ENCODE peak calls at places on chromosomes 3 and 15, in four cellular contexts. One of them, this sample, is unnamed. For H3K4me1, the result is how much of the 10 kb centered on the place peaks cover.

GRCh38 chr15:74368121-74368520 is 675 bp upstream of the CYP11A1 start:
- DNase-seq in HCT116: no peak
- DNase-seq in stomach: no peak
- DNase-seq in left ventricle myocardium inferior: no peak
- DNase-seq in this sample: no peak

GRCh38 chr3:13500133-13500885 is 20.2 kb downstream of the HDAC11 start:
- DNase-seq in stomach: no peak
- DNase-seq in left ventricle myocardium inferior: no peak
- DNase-seq in HCT116: no peak
- DNase-seq in this sample: no peak

GRCh38 chr15:90895571-90896117 is 7.5 kb upstream of the MAN2A2 start:
- DNase-seq in HCT116: no peak
- DNase-seq in stomach: no peak
- DNase-seq in left ventricle myocardium inferior: no peak
- DNase-seq in this sample: no peak

GRCh38 chr15:25796395-25796794 is 66.7 kb downstream of the ATP10A start:
- DNase-seq in HCT116: no peak
- DNase-seq in left ventricle myocardium inferior: no peak
- DNase-seq in stomach: no peak
- DNase-seq in this sample: peak

GRCh38 chr3:39147711-39148115 is 5.7 kb downstream of the CSRNP1 start:
- DNase-seq in left ventricle myocardium inferior: no peak
- DNase-seq in HCT116: no peak
- DNase-seq in stomach: no peak
- DNase-seq in this sample: peak

GRCh38 chr15:38944551-38944950 is 379.9 kb upstream of the RASGRP1 start:
- DNase-seq in stomach: no peak
- DNase-seq in left ventricle myocardium inferior: no peak
- DNase-seq in HCT116: no peak
- DNase-seq in this sample: no peak

GRCh38 chr3:178198329-178198728 is 337.9 kb upstream of the KCNMB2 start:
- DNase-seq in HCT116: no peak
- DNase-seq in stomach: no peak
- DNase-seq in left ventricle myocardium inferior: no peak
- DNase-seq in this sample: no peak

GRCh38 chr3:72343078-72343477 is 505.2 kb downstream of the SHQ1 start:
- DNase-seq in stomach: no peak
- DNase-seq in HCT116: no peak
- DNase-seq in left ventricle myocardium inferior: no peak
- DNase-seq in this sample: peak

GRCh38 chr3:4852780-4853748 is 126.2 kb upstream of the BHLHE40 start:
- DNase-seq in stomach: no peak
- DNase-seq in left ventricle myocardium inferior: no peak
- DNase-seq in HCT116: no peak
- DNase-seq in this sample: no peak

GRCh38 chr15:70956196-70956595 is 63.6 kb downstream of the LRRC49 start:
- DNase-seq in left ventricle myocardium inferior: no peak
- DNase-seq in HCT116: no peak
- DNase-seq in stomach: no peak
- DNase-seq in this sample: no peak

GRCh38 chr3:188916934-188917391 is 254.8 kb upstream of the TPRG1 start:
- DNase-seq in HCT116: no peak
- DNase-seq in left ventricle myocardium inferior: no peak
- DNase-seq in stomach: no peak
- DNase-seq in this sample: no peak

GRCh38 chr3:57144952-57145351 is 20.2 kb downstream of the IL17RD start:
- DNase-seq in HCT116: no peak
- DNase-seq in left ventricle myocardium inferior: no peak
- DNase-seq in stomach: no peak
- DNase-seq in this sample: no peak

GRCh38 chr3:45776611-45777010 is 19.7 kb downstream of the SLC6A20 start:
- DNase-seq in HCT116: no peak
- DNase-seq in left ventricle myocardium inferior: no peak
- DNase-seq in stomach: peak
- DNase-seq in this sample: no peak

GRCh38 chr3:69197455-69197854 is 75.1 kb upstream of the LMOD3 start:
- DNase-seq in left ventricle myocardium inferior: no peak
- DNase-seq in stomach: no peak
- DNase-seq in HCT116: no peak
- DNase-seq in this sample: no peak

GRCh38 chr15:42035362-42035761 is 14.5 kb upstream of the PLA2G4E start:
- DNase-seq in HCT116: no peak
- DNase-seq in stomach: no peak
- DNase-seq in left ventricle myocardium inferior: no peak
- DNase-seq in this sample: no peak

GRCh38 chr3:112378989-112379692 is 46.2 kb downstream of the CD200 start:
- DNase-seq in stomach: no peak
- DNase-seq in left ventricle myocardium inferior: no peak
- DNase-seq in HCT116: no peak
- DNase-seq in this sample: no peak

GRCh38 chr15:90451215-90451850 is 63.3 kb downstream of the IQGAP1 start:
- DNase-seq in HCT116: no peak
- DNase-seq in left ventricle myocardium inferior: no peak
- DNase-seq in stomach: no peak
- DNase-seq in this sample: no peak

GRCh38 chr15:84633311-84634227 is 20.5 kb downstream of the WDR73 start:
- DNase-seq in HCT116: no peak
- DNase-seq in stomach: peak
- DNase-seq in left ventricle myocardium inferior: peak
- DNase-seq in this sample: peak

GRCh38 chr3:187473778-187474406 is 105.7 kb downstream of the RTP4 start:
- DNase-seq in left ventricle myocardium inferior: no peak
- DNase-seq in stomach: no peak
- DNase-seq in HCT116: peak
- DNase-seq in this sample: no peak

GRCh38 chr3:73685061-73685460 is 60.3 kb upstream of the PDZRN3 start:
- DNase-seq in HCT116: no peak
- DNase-seq in left ventricle myocardium inferior: no peak
- DNase-seq in stomach: no peak
- DNase-seq in this sample: no peak

GRCh38 chr15:67407709-67408257 is 113.1 kb upstream of the C15orf61 start:
- DNase-seq in stomach: no peak
- DNase-seq in left ventricle myocardium inferior: no peak
- DNase-seq in HCT116: no peak
- DNase-seq in this sample: no peak

GRCh38 chr3:136861890-136862610 is at the start of gene NCK1:
- DNase-seq in HCT116: peak
- DNase-seq in stomach: peak
- DNase-seq in left ventricle myocardium inferior: peak
- DNase-seq in this sample: peak
- TF ChIP-seq CTCF in HCT116: peak
- TF ChIP-seq CTCF in stomach: no peak
- TF ChIP-seq CTCF in left ventricle myocardium inferior: peak
- TF ChIP-seq CTCF in this sample: no peak

GRCh38 chr3:16316396-16316795 is 51.4 kb downstream of the OXNAD1 start:
- DNase-seq in stomach: no peak
- DNase-seq in left ventricle myocardium inferior: no peak
- DNase-seq in HCT116: no peak
- DNase-seq in this sample: no peak

GRCh38 chr3:16316847-16317560 is 52.0 kb downstream of the OXNAD1 start:
- DNase-seq in HCT116: no peak
- DNase-seq in left ventricle myocardium inferior: no peak
- DNase-seq in stomach: no peak
- DNase-seq in this sample: no peak

GRCh38 chr3:16319307-16319706 is 54.3 kb downstream of the OXNAD1 start:
- DNase-seq in stomach: peak
- DNase-seq in HCT116: peak
- DNase-seq in left ventricle myocardium inferior: no peak
- DNase-seq in this sample: no peak

GRCh38 chr3:16318216-16318615 is 53.2 kb downstream of the OXNAD1 start:
- DNase-seq in HCT116: no peak
- DNase-seq in left ventricle myocardium inferior: no peak
- DNase-seq in stomach: no peak
- DNase-seq in this sample: no peak

GRCh38 chr3:16317561-16317945 is 52.5 kb downstream of the OXNAD1 start:
- DNase-seq in stomach: no peak
- DNase-seq in HCT116: no peak
- DNase-seq in left ventricle myocardium inferior: no peak
- DNase-seq in this sample: no peak
- H3K4me1 ChIP-seq in stomach: under half
- H3K4me1 ChIP-seq in HCT116: under half
- H3K4me1 ChIP-seq in left ventricle myocardium inferior: under half
- H3K4me1 ChIP-seq in this sample: under half

GRCh38 chr3:53195602-53196574 is 34.9 kb downstream of the PRKCD start:
- DNase-seq in stomach: peak
- DNase-seq in HCT116: peak
- DNase-seq in left ventricle myocardium inferior: peak
- DNase-seq in this sample: no peak

GRCh38 chr3:53194218-53195065 is 33.4 kb downstream of the PRKCD start:
- DNase-seq in left ventricle myocardium inferior: peak
- DNase-seq in stomach: no peak
- DNase-seq in HCT116: no peak
- DNase-seq in this sample: peak

GRCh38 chr3:53196575-53197407 is 35.8 kb downstream of the PRKCD start:
- DNase-seq in HCT116: peak
- DNase-seq in stomach: no peak
- DNase-seq in left ventricle myocardium inferior: no peak
- DNase-seq in this sample: no peak

GRCh38 chr3:53193466-53194217 is 32.6 kb downstream of the PRKCD start:
- DNase-seq in stomach: no peak
- DNase-seq in left ventricle myocardium inferior: no peak
- DNase-seq in HCT116: no peak
- DNase-seq in this sample: peak

DNA sequence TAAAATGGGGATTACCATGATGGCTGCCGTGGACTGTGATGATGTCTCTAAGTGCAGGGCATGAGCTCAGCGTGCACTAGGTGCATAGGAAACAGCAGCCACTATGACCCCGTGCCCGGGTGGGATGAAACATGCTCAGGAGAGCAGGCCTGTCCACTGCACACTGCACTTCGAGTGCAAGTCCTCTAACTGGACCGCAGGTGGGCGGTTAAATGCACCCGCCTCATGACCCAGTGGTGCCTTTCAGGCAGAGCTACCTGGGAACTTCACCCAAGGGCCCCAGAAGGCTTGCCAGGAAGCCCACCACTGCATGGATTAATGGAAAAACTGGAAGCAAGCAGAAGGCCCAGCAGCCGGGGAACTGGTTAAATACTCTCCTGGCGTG is 34.0 kb downstream of the PRKCD start:
- DNase-seq in left ventricle myocardium inferior: no peak
- DNase-seq in stomach: no peak
- DNase-seq in HCT116: no peak
- DNase-seq in this sample: no peak
- TF ChIP-seq CTCF in left ventricle myocardium inferior: no peak
- TF ChIP-seq CTCF in stomach: no peak
- TF ChIP-seq CTCF in HCT116: no peak
- TF ChIP-seq CTCF in this sample: no peak

GRCh38 chr15:31433574-31433973 is 106.9 kb downstream of the KLF13 start:
- DNase-seq in stomach: no peak
- DNase-seq in left ventricle myocardium inferior: no peak
- DNase-seq in HCT116: no peak
- DNase-seq in this sample: no peak
- H3K4me1 ChIP-seq in stomach: under half
- H3K4me1 ChIP-seq in left ventricle myocardium inferior: under half
- H3K4me1 ChIP-seq in HCT116: under half
- H3K4me1 ChIP-seq in this sample: under half

GRCh38 chr15:85837881-85838280 is 43.2 kb upstream of the KLHL25 start:
- DNase-seq in HCT116: no peak
- DNase-seq in left ventricle myocardium inferior: no peak
- DNase-seq in stomach: peak
- DNase-seq in this sample: no peak

GRCh38 chr15:85840079-85840801 is 45.5 kb upstream of the KLHL25 start:
- DNase-seq in left ventricle myocardium inferior: peak
- DNase-seq in HCT116: peak
- DNase-seq in stomach: peak
- DNase-seq in this sample: peak

GRCh38 chr15:85838655-85839054 is 43.9 kb upstream of the KLHL25 start:
- DNase-seq in stomach: peak
- DNase-seq in HCT116: no peak
- DNase-seq in left ventricle myocardium inferior: no peak
- DNase-seq in this sample: no peak

GRCh38 chr15:85839637-85840036 is 44.9 kb upstream of the KLHL25 start:
- DNase-seq in HCT116: no peak
- DNase-seq in left ventricle myocardium inferior: no peak
- DNase-seq in stomach: no peak
- DNase-seq in this sample: no peak

GRCh38 chr15:85840802-85841152 is 46.1 kb upstream of the KLHL25 start:
- DNase-seq in left ventricle myocardium inferior: no peak
- DNase-seq in HCT116: no peak
- DNase-seq in stomach: no peak
- DNase-seq in this sample: no peak
- TF ChIP-seq CTCF in left ventricle myocardium inferior: no peak
- TF ChIP-seq CTCF in HCT116: no peak
- TF ChIP-seq CTCF in stomach: no peak
- TF ChIP-seq CTCF in this sample: no peak

DNA sequence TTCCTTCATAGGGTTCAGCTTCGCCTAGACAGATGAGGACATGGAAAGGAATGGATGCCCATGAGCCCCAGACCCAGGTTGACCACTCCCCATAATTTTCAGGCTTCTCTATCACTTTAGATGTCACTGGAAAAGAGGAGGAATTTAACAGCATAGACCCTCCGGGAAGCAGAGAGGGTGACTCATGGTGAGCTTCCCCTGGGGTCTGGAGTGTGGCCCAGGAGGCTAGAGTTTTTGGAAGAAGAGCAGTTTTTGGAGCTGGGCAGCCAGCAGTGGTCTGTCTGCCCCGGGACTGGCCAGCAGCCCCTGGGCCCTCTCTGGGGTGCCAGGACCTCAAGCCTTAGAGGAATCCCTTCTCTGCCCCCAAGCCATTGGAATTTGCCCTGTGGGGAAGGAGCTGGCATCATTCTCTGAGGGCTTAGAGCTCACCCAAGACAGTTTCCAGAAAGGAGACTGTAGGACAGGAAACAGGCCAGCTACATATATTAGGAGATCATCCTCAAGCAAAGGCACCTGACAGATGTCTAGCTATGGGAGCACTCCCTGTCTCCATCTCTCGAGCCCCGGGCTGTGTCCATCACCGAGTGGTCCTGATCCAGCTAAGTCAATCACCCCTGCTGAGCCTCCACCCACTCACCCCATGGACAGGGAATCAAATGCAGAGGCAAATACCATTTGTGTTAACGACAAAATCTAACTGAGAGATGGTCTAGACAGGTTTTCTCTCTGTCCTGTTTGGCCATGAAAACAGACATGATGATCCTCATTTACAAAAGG is 67.3 kb downstream of the MEGF11 start:
- DNase-seq in HCT116: no peak
- DNase-seq in left ventricle myocardium inferior: no peak
- DNase-seq in stomach: peak
- DNase-seq in this sample: no peak
- H3K4me1 ChIP-seq in HCT116: under half
- H3K4me1 ChIP-seq in left ventricle myocardium inferior: under half
- H3K4me1 ChIP-seq in stomach: under half
- H3K4me1 ChIP-seq in this sample: under half

This sample was measured in tibial artery.